ENCODE peak calls at places on chromosomes 11 and 22, in six cellular contexts. W is dorsolateral prefrontal cortex, H is AG04449, Q is AG09319, V is nephron progenitor cell, F is mucosa of descending colon. C is an unnamed sample.
A peak's percentile ranks its signal among the peaks of the same experiment; 100 is the strongest.

GRCh38 chr11:95306816-95307215 is 75.8 kb upstream of the SESN3 start:
- DNase-seq in W (no peak), H (no peak), Q (no peak), V (no peak), F (no peak), C (no peak)

GRCh38 chr11:17906436-17906835 is 106.4 kb downstream of the SERGEF start:
- DNase-seq in W (peak; percentile 35), H (no peak), Q (no peak), V (peak; percentile 46), F (peak; percentile 17), C (no peak)

GRCh38 chr11:114257621-114258558 is 38.3 kb upstream of the NNMT start:
- DNase-seq in W (no peak), H (no peak), Q (no peak), V (peak; percentile 64), F (no peak), C (peak; percentile 84)

GRCh38 chr11:133977067-133977681 is 20.4 kb upstream of the IGSF9B start:
- DNase-seq in W (no peak), H (no peak), Q (no peak), V (no peak), F (no peak), C (no peak)

GRCh38 chr22:35010543-35010942 is 55.4 kb upstream of the ISX start:
- DNase-seq in W (no peak), H (no peak), Q (no peak), V (no peak), F (no peak), C (no peak)

GRCh38 chr11:111422494-111423249 is 43.6 kb upstream of the POU2AF1 start:
- DNase-seq in W (peak; percentile 37), H (no peak), Q (no peak), V (peak; percentile 76), F (peak; percentile 79), C (peak; percentile 50)

GRCh38 chr22:30694638-30695350 is at the start of gene OSBP2:
- DNase-seq in W (peak; percentile 42), H (no peak), Q (no peak), V (peak; percentile 71), F (peak; percentile 58), C (no peak)

GRCh38 chr11:94199367-94200130 is 70.9 kb downstream of the PANX1 start:
- DNase-seq in W (no peak), H (no peak), Q (no peak), V (no peak), F (no peak), C (peak; percentile 44)

GRCh38 chr22:27992294-27993165 is 73.5 kb upstream of the PITPNB start:
- DNase-seq in W (no peak), H (no peak), Q (no peak), V (no peak), F (no peak), C (no peak)

GRCh38 chr11:36509265-36509664 is 807 bp downstream of the TRAF6 start:
- DNase-seq in W (no peak), H (no peak), Q (no peak), V (peak; percentile 13), F (no peak), C (peak; percentile 24)

GRCh38 chr11:44016129-44016528 is 31.7 kb upstream of the ACCSL start:
- DNase-seq in W (no peak), H (peak; percentile 53), Q (no peak), V (no peak), F (no peak), C (peak; percentile 94)

GRCh38 chr22:17105143-17106129 is 15.7 kb downstream of the TMEM121B start:
- DNase-seq in W (no peak), H (no peak), Q (no peak), V (no peak), F (no peak), C (no peak)

GRCh38 chr11:108364159-108364558 is 103.2 kb downstream of the C11orf65 start:
- DNase-seq in W (no peak), H (peak; percentile 3), Q (no peak), V (no peak), F (no peak), C (peak; percentile 9)

GRCh38 chr22:49943771-49944398 is 16.7 kb upstream of the PIM3 start:
- DNase-seq in W (no peak), H (no peak), Q (no peak), V (no peak), F (no peak), C (no peak)

GRCh38 chr22:48738204-48738980 is 1089.3 kb downstream of the BRD1 start:
- DNase-seq in W (no peak), H (no peak), Q (no peak), V (no peak), F (no peak), C (no peak)

GRCh38 chr11:12237381-12237784 is 127.0 kb downstream of the MICAL2 start:
- DNase-seq in W (no peak), H (no peak), Q (no peak), V (no peak), F (no peak), C (no peak)

GRCh38 chr22:25853902-25854301 is 111.9 kb downstream of the MYO18B start:
- DNase-seq in W (no peak), H (no peak), Q (no peak), V (no peak), F (no peak), C (no peak)

GRCh38 chr11:64677441-64678023 is 45.5 kb downstream of the NRXN2 start:
- DNase-seq in W (no peak), H (no peak), Q (no peak), V (no peak), F (no peak), C (no peak)

GRCh38 chr11:132422725-132423124 is 1052.3 kb downstream of the NTM start:
- DNase-seq in W (no peak), H (no peak), Q (no peak), V (no peak), F (no peak), C (no peak)

GRCh38 chr11:65304110-65304509 is 10.6 kb upstream of the CDC42EP2 start:
- DNase-seq in W (no peak), H (no peak), Q (no peak), V (no peak), F (no peak), C (no peak)

GRCh38 chr11:119029340-119030028 is 1.2 kb downstream of the SLC37A4 start:
- DNase-seq in W (no peak), H (no peak), Q (no peak), V (peak; percentile 20), F (peak; percentile 85), C (no peak)

GRCh38 chr11:86688398-86689179 is 16.2 kb upstream of the ME3 start:
- DNase-seq in W (no peak), H (peak; percentile 84), Q (peak; percentile 42), V (no peak), F (no peak), C (peak; percentile 31)

GRCh38 chr11:74366576-74366975 is 31.7 kb downstream of the PGM2L1 start:
- DNase-seq in W (no peak), H (peak; percentile 65), Q (peak; percentile 7), V (no peak), F (no peak), C (peak; percentile 4)

GRCh38 chr11:61507962-61508824 is at the start of gene LRRC10B:
- DNase-seq in W (no peak), H (no peak), Q (no peak), V (peak; percentile 86), F (peak; percentile 90), C (no peak)

GRCh38 chr11:100681064-100681502 is 6.0 kb upstream of the ARHGAP42 start:
- DNase-seq in W (no peak), H (no peak), Q (no peak), V (peak; percentile 45), F (peak; percentile 88), C (peak; percentile 74)

GRCh38 chr11:102138223-102138622 is 28.0 kb downstream of the YAP1 start:
- DNase-seq in W (no peak), H (no peak), Q (no peak), V (no peak), F (no peak), C (peak; percentile 45)

GRCh38 chr11:61138940-61139339 is 22.3 kb downstream of the VPS37C start:
- DNase-seq in W (no peak), H (peak; percentile 70), Q (no peak), V (no peak), F (no peak), C (peak; percentile 78)

GRCh38 chr22:24290459-24290858 is 19.8 kb downstream of the SPECC1L start:
- DNase-seq in W (no peak), H (no peak), Q (no peak), V (no peak), F (no peak), C (peak; percentile 62)

GRCh38 chr22:23715811-23716355 is 25.1 kb downstream of the RGL4 start:
- DNase-seq in W (no peak), H (no peak), Q (no peak), V (no peak), F (no peak), C (no peak)

GRCh38 chr11:34637303-34637702 is 16.4 kb downstream of the EHF start:
- DNase-seq in W (no peak), H (no peak), Q (no peak), V (no peak), F (no peak), C (no peak)

GRCh38 chr11:80024119-80024518 is 583.3 kb upstream of the TENM4 start:
- DNase-seq in W (no peak), H (no peak), Q (no peak), V (no peak), F (no peak), C (no peak)

GRCh38 chr11:124174001-124174400 is 9.1 kb upstream of the OR10D3 start:
- DNase-seq in W (no peak), H (peak; percentile 12), Q (peak; percentile 53), V (peak; percentile 18), F (no peak), C (peak; percentile 59)

GRCh38 chr11:64124147-64124546 is 41.8 kb downstream of the MACROD1 start:
- DNase-seq in W (no peak), H (no peak), Q (no peak), V (no peak), F (no peak), C (no peak)

GRCh38 chr22:31995046-31995445 is 48.0 kb upstream of the SLC5A1 start:
- DNase-seq in W (no peak), H (no peak), Q (no peak), V (no peak), F (no peak), C (no peak)
- TF ChIP-seq CTCF in W (no peak), H (no peak), Q (no peak), V (no peak), F (no peak), C (peak; percentile 9)

DNA sequence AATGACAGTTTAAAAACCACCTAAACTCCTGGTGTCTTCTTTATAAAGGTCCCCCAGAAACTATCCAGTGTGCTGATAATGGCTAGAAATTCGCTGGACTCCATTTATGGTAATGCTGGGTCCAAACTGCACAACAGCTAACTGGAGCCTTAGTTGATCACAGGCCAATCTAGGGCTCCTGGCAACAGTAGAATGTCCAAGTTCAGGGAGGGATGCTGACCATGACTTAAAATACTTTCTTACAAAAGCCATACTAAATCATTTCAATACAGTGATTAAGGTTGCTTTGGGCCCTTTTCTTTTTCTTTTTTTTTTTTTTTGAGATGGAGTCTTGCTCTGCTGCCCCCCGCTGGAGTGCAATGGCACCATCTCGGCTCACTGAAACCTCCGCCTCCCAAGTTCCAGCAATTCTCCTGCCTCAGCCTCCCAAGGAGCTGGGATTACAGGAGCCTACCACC is 14.5 kb upstream of the GAB2 start:
- DNase-seq in W (no peak), H (no peak), Q (no peak), V (peak; percentile 27), F (no peak), C (peak; percentile 39)
- TF ChIP-seq CTCF in W (peak; percentile 66), H (peak; percentile 27), Q (peak; percentile 40), V (peak; percentile 51), F (no peak), C (peak; percentile 46)

GRCh38 chr11:117614695-117615094 is 182.3 kb downstream of the DSCAML1 start:
- DNase-seq in W (no peak), H (no peak), Q (no peak), V (no peak), F (no peak), C (no peak)
- TF ChIP-seq CTCF in W (peak; percentile 46), H (no peak), Q (no peak), V (no peak), F (no peak), C (no peak)

GRCh38 chr22:46444390-46444854 is 93.0 kb downstream of the CELSR1 start:
- DNase-seq in W (no peak), H (no peak), Q (no peak), V (no peak), F (peak; percentile 36), C (no peak)
- TF ChIP-seq CTCF in W (no peak), H (peak; percentile 8), Q (no peak), V (no peak), F (no peak), C (no peak)

C was measured in fibroblast of mammary gland.